ENCODE peak calls at places on chromosomes 16 and 17, in five cellular contexts. One of them, this sample, is unnamed.

GRCh38 chr16:86594712-86595111 is 16.4 kb downstream of the FOXL1 start:
- DNase-seq in substantia nigra: no peak
- DNase-seq in CD8-positive, alpha-beta T cell: no peak
- DNase-seq in HTR-8/SVneo: no peak
- DNase-seq in NCI-H1092 treated with DMSO at 0.1 percent for 48 hours: no peak
- DNase-seq in this sample: no peak

GRCh38 chr17:82105882-82106696 is 8.1 kb upstream of the FASN start:
- DNase-seq in substantia nigra: peak
- DNase-seq in CD8-positive, alpha-beta T cell: peak
- DNase-seq in HTR-8/SVneo: peak
- DNase-seq in NCI-H1092 treated with DMSO at 0.1 percent for 48 hours: peak
- DNase-seq in this sample: peak

GRCh38 chr16:88790312-88791150 is 5.5 kb upstream of the PIEZO1 start:
- DNase-seq in substantia nigra: no peak
- DNase-seq in CD8-positive, alpha-beta T cell: no peak
- DNase-seq in HTR-8/SVneo: no peak
- DNase-seq in NCI-H1092 treated with DMSO at 0.1 percent for 48 hours: no peak
- DNase-seq in this sample: no peak

GRCh38 chr17:56773124-56773523 is 60.6 kb downstream of the C17orf67 start:
- DNase-seq in substantia nigra: no peak
- DNase-seq in CD8-positive, alpha-beta T cell: no peak
- DNase-seq in HTR-8/SVneo: no peak
- DNase-seq in NCI-H1092 treated with DMSO at 0.1 percent for 48 hours: no peak
- DNase-seq in this sample: no peak

GRCh38 chr16:5056347-5056746 is 9.4 kb downstream of the C16orf89 start:
- DNase-seq in substantia nigra: no peak
- DNase-seq in CD8-positive, alpha-beta T cell: peak
- DNase-seq in HTR-8/SVneo: no peak
- DNase-seq in NCI-H1092 treated with DMSO at 0.1 percent for 48 hours: peak
- DNase-seq in this sample: no peak

GRCh38 chr16:78560997-78561396 is 461.5 kb downstream of the WWOX start:
- DNase-seq in substantia nigra: no peak
- DNase-seq in CD8-positive, alpha-beta T cell: no peak
- DNase-seq in HTR-8/SVneo: no peak
- DNase-seq in NCI-H1092 treated with DMSO at 0.1 percent for 48 hours: no peak
- DNase-seq in this sample: no peak

GRCh38 chr17:54177606-54178308 is 355.0 kb downstream of the KIF2B start:
- DNase-seq in substantia nigra: no peak
- DNase-seq in CD8-positive, alpha-beta T cell: no peak
- DNase-seq in HTR-8/SVneo: no peak
- DNase-seq in NCI-H1092 treated with DMSO at 0.1 percent for 48 hours: no peak
- DNase-seq in this sample: no peak

GRCh38 chr16:89355686-89356085 is 134.7 kb downstream of the ANKRD11 start:
- DNase-seq in substantia nigra: no peak
- DNase-seq in CD8-positive, alpha-beta T cell: no peak
- DNase-seq in HTR-8/SVneo: no peak
- DNase-seq in NCI-H1092 treated with DMSO at 0.1 percent for 48 hours: no peak
- DNase-seq in this sample: no peak

GRCh38 chr17:410674-411401 is 58.2 kb upstream of the RPH3AL start:
- DNase-seq in substantia nigra: no peak
- DNase-seq in CD8-positive, alpha-beta T cell: peak
- DNase-seq in HTR-8/SVneo: no peak
- DNase-seq in NCI-H1092 treated with DMSO at 0.1 percent for 48 hours: no peak
- DNase-seq in this sample: peak

GRCh38 chr17:44004077-44004760 is at the start of gene NAGS:
- DNase-seq in substantia nigra: no peak
- DNase-seq in CD8-positive, alpha-beta T cell: no peak
- DNase-seq in HTR-8/SVneo: no peak
- DNase-seq in NCI-H1092 treated with DMSO at 0.1 percent for 48 hours: no peak
- DNase-seq in this sample: no peak

GRCh38 chr17:16086957-16087356 is 87.3 kb downstream of the TTC19 start:
- DNase-seq in substantia nigra: no peak
- DNase-seq in CD8-positive, alpha-beta T cell: no peak
- DNase-seq in HTR-8/SVneo: no peak
- DNase-seq in NCI-H1092 treated with DMSO at 0.1 percent for 48 hours: no peak
- DNase-seq in this sample: no peak

GRCh38 chr17:15388356-15389046 is 47.1 kb upstream of the TEKT3 start:
- DNase-seq in substantia nigra: no peak
- DNase-seq in CD8-positive, alpha-beta T cell: no peak
- DNase-seq in HTR-8/SVneo: no peak
- DNase-seq in NCI-H1092 treated with DMSO at 0.1 percent for 48 hours: no peak
- DNase-seq in this sample: no peak

GRCh38 chr17:72719582-72720493 is 372.6 kb downstream of the SLC39A11 start:
- DNase-seq in substantia nigra: no peak
- DNase-seq in CD8-positive, alpha-beta T cell: peak
- DNase-seq in HTR-8/SVneo: no peak
- DNase-seq in NCI-H1092 treated with DMSO at 0.1 percent for 48 hours: no peak
- DNase-seq in this sample: peak